ENCODE peak calls at places on chromosomes 12 and 14, in eight cellular contexts. O is HCT116, W is transverse colon, V is stomach, L is right cardiac atrium, H is PC-9, G is cardiac muscle cell, Z is osteoblast. U is an unnamed sample. For H3K4me1, the result is how much of the 10 kb centered on the place peaks cover.

GRCh38 chr12:22100952-22101748 is 55.1 kb downstream of the CMAS start:
- DNase-seq in Z (no peak), V (peak), W (peak), H (peak), G (peak), L (peak), O (peak), U (peak)

GRCh38 chr12:1497161-1497560 is 97.2 kb downstream of the FBXL14 start:
- DNase-seq in V (no peak), W (no peak), G (no peak), H (no peak), L (no peak), Z (no peak), O (no peak), U (no peak)

GRCh38 chr12:108526482-108527234 is 11.6 kb downstream of the FICD start:
- DNase-seq in Z (peak), W (no peak), G (peak), L (no peak), V (no peak), H (no peak), O (no peak), U (no peak)

GRCh38 chr14:92962031-92962830 is 39.3 kb downstream of the CHGA start:
- DNase-seq in L (peak), W (no peak), G (no peak), V (no peak), Z (peak), H (no peak), O (no peak), U (no peak)

GRCh38 chr12:117967512-117967911 is 1.3 kb downstream of the KSR2 start:
- DNase-seq in Z (no peak), G (no peak), L (no peak), O (no peak), W (no peak), H (no peak), V (no peak), U (no peak)

GRCh38 chr12:80491176-80491575 is 47.1 kb downstream of the PTPRQ start:
- DNase-seq in O (no peak), H (no peak), Z (no peak), G (no peak), V (no peak), W (no peak), L (no peak), U (no peak)

GRCh38 chr12:77032406-77032805 is 33.0 kb downstream of the E2F7 start:
- DNase-seq in H (no peak), O (no peak), Z (peak), W (no peak), L (no peak), G (no peak), V (no peak), U (no peak)

GRCh38 chr14:65095633-65096205 is 6.6 kb downstream of the MAX start:
- DNase-seq in G (peak), Z (no peak), W (peak), O (no peak), L (peak), V (peak), H (no peak), U (no peak)

GRCh38 chr14:53047302-53047701 is 96.5 kb upstream of the FERMT2 start:
- DNase-seq in O (no peak), W (no peak), V (no peak), Z (no peak), L (no peak), G (no peak), H (no peak), U (no peak)

GRCh38 chr12:15605886-15606590 is 183.2 kb downstream of the EPS8 start:
- DNase-seq in W (no peak), G (no peak), O (no peak), Z (no peak), L (no peak), H (no peak), V (no peak), U (no peak)
- H3K4me1 ChIP-seq in W (under half), G (under half), O (under half), Z (under half), L (under half), H (under half), V (under half), U (under half)

DNA sequence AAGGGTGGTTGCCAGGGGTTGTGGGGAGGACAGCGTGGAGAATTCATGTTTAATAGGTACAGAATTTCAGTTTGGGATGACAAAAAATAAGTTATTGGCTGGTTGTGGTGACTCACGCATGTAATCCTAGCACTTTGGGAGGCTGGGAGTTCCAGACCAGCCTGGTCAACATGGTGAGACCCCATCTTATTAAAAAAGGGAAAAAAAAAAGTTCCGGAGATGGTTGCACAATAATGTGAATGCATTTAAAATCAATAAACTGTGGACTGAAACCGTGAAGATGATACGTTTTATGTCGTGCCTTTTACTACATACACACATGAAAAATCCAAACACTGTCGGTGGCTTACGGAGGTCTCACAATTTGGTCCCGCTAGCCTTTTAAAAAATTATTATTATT is 20.5 kb downstream of the GALNT6 start:
- DNase-seq in L (no peak), G (no peak), H (no peak), W (no peak), O (no peak), V (no peak), Z (no peak), U (no peak)
- H3K4me1 ChIP-seq in L (under half), G (under half), H (under half), W (under half), O (under half), V (under half), Z (under half), U (under half)

GRCh38 chr14:102539544-102540309 is 30.2 kb upstream of the ANKRD9 start:
- DNase-seq in O (no peak), V (no peak), G (peak), Z (peak), H (no peak), W (no peak), L (peak), U (no peak)

GRCh38 chr14:102538598-102539543 is 29.3 kb upstream of the ANKRD9 start:
- DNase-seq in G (no peak), O (no peak), V (no peak), H (no peak), W (no peak), L (no peak), Z (peak), U (no peak)

GRCh38 chr14:102541771-102542170 is 32.2 kb upstream of the ANKRD9 start:
- DNase-seq in V (no peak), G (no peak), Z (peak), H (no peak), L (no peak), W (no peak), O (no peak), U (no peak)

GRCh38 chr14:102537981-102538597 is 28.5 kb upstream of the ANKRD9 start:
- DNase-seq in G (no peak), O (no peak), V (no peak), H (no peak), W (no peak), Z (no peak), L (no peak), U (no peak)

GRCh38 chr14:102540310-102541028 is 30.9 kb upstream of the ANKRD9 start:
- DNase-seq in O (no peak), L (peak), Z (peak), V (no peak), H (no peak), W (no peak), G (peak), U (no peak)
- H3K4me1 ChIP-seq in O (half or more), L (under half), Z (under half), V (under half), H (under half), W (under half), G (under half), U (under half)

GRCh38 chr12:124471828-124472227 is 95.6 kb downstream of the NCOR2 start:
- DNase-seq in L (peak), H (no peak), Z (no peak), G (no peak), V (no peak), O (no peak), W (no peak), U (no peak)
- H3K4me1 ChIP-seq in L (under half), H (under half), Z (under half), G (under half), V (under half), O (under half), W (under half), U (under half)

DNA sequence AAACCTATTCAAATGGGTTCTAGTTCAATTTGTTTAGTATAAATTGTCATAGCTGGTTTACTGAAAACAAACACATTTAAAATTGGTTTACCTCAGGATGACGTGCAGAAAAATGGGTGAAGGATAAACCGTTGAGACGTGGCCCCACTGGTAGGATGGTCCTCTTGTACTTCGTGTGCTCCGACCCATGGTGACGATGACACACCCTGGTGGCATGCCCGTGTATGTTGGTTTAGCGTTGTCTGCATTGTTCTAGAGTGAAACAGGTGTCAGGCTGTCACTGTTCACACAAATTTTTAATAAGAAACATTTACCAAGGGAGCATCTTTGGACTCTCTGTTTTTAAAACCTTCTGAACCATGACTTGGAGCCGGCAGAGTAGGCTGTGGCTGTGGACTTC is 8.3 kb downstream of the CALM1 start:
- DNase-seq in L (no peak), H (no peak), V (no peak), W (no peak), G (no peak), O (no peak), Z (no peak), U (no peak)
- H3K4me1 ChIP-seq in L (under half), H (under half), V (under half), W (under half), G (under half), O (under half), Z (under half), U (under half)

GRCh38 chr14:91387135-91387849 is 30.3 kb downstream of the CCDC88C start:
- DNase-seq in W (no peak), O (no peak), V (no peak), Z (no peak), L (no peak), H (no peak), G (peak), U (no peak)

GRCh38 chr14:91390165-91390778 is 27.3 kb downstream of the CCDC88C start:
- DNase-seq in L (no peak), O (no peak), V (no peak), W (no peak), H (no peak), G (no peak), Z (no peak), U (no peak)

GRCh38 chr14:91387996-91388395 is 29.6 kb downstream of the CCDC88C start:
- DNase-seq in O (no peak), Z (no peak), G (no peak), V (no peak), H (no peak), W (no peak), L (no peak), U (no peak)

GRCh38 chr14:91389173-91389572 is 28.4 kb downstream of the CCDC88C start:
- DNase-seq in V (no peak), G (no peak), Z (no peak), H (no peak), W (no peak), L (no peak), O (no peak), U (no peak)

GRCh38 chr14:91388551-91388975 is 29.1 kb downstream of the CCDC88C start:
- DNase-seq in W (peak), O (no peak), Z (no peak), L (no peak), H (no peak), G (no peak), V (no peak), U (no peak)
- H3K4me1 ChIP-seq in W (under half), O (under half), Z (under half), L (under half), H (under half), G (under half), V (under half), U (under half)

DNA sequence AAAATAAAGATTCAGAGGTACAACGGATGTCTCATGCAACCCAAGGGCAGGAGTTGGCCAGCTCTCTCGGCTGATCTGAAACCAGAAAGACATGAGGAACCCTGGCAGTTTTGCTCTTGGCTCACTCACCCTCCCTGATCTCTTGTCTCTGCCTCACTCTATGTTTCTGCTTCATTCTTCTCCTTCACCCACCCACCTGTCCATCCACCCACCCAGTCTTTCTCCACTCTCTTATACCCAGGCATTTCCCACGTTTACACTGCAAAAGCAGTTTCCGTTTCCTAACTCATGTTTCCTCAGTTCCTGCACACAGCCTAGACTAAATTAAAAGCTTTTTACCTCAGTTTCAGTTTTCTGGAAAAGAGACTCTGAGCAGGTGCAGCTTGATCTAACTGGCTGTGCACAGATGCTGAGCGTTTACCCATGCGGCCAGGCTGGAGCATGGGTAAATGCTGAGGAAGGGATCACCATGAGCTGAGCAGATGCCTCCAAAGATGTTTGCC is 157.6 kb downstream of the PRKCH start:
- DNase-seq in G (no peak), O (no peak), W (no peak), L (no peak), V (no peak), Z (no peak), H (no peak), U (no peak)
- H3K4me1 ChIP-seq in G (under half), O (under half), W (under half), L (under half), V (under half), Z (half or more), H (half or more), U (under half)

GRCh38 chr14:24194186-24194872 is 912 bp downstream of the TM9SF1 start:
- DNase-seq in Z (peak), L (no peak), O (no peak), G (no peak), H (no peak), V (no peak), W (no peak), U (no peak)

GRCh38 chr14:24195186-24196070 is at the start of gene TM9SF1:
- DNase-seq in O (peak), W (peak), Z (peak), H (peak), L (peak), G (peak), V (peak), U (no peak)

GRCh38 chr14:24190416-24190815 is 1.8 kb upstream of the IPO4 start:
- DNase-seq in H (no peak), O (no peak), V (no peak), G (no peak), L (no peak), W (no peak), Z (peak), U (no peak)

GRCh38 chr14:24194873-24195185 is 412 bp downstream of the TM9SF1 start:
- DNase-seq in H (no peak), W (no peak), V (no peak), Z (peak), O (no peak), G (no peak), L (no peak), U (no peak)

GRCh38 chr14:24192933-24193332 is 2.3 kb downstream of the TM9SF1 start:
- DNase-seq in Z (peak), H (no peak), L (no peak), G (no peak), O (no peak), V (no peak), W (no peak), U (no peak)
- H3K4me1 ChIP-seq in Z (under half), H (under half), L (under half), G (under half), O (under half), V (under half), W (under half), U (under half)

U was measured in iPS DF 6.9.